ENCODE peak calls at places on chromosomes 1 and 21, in eight cellular contexts. Q is activated T-cell treated with anti-CD3 and anti-CD28 coated beads for 24 hours; F is heart left ventricle; R is stimulated activated CD4-positive, alpha-beta T cell treated with anti-CD3 and anti-CD28 coated beads, Interleukin-2, amount 100 ng/mL, for 48 hours; K is H7; A is stimulated activated CD8-positive, alpha-beta memory T cell treated with anti-CD3 and anti-CD28 coated beads, Interleukin-2, amount 100 ng/mL, for 1 hour; E is central memory CD4-positive, alpha-beta T cell; U is NCI-H2029. D is an unnamed sample.

GRCh38 chr1:234750922-234751595 is 141.1 kb upstream of the IRF2BP2 start:
- DNase-seq in R (no peak), K (no peak), E (no peak), U (peak; percentile 69), Q (no peak), F (no peak), A (no peak), D (no peak)

GRCh38 chr21:39373634-39374033 is 24.7 kb upstream of the HMGN1 start:
- DNase-seq in F (no peak), A (no peak), R (no peak), K (peak; percentile 65), U (no peak), Q (no peak), E (no peak), D (no peak)

GRCh38 chr1:225477296-225477911 is 49.6 kb upstream of the LBR start:
- DNase-seq in E (no peak), K (no peak), R (no peak), A (no peak), U (no peak), Q (no peak), F (no peak), D (no peak)

GRCh38 chr21:36647279-36648093 is 51.4 kb upstream of the SIM2 start:
- DNase-seq in Q (no peak), U (no peak), R (no peak), E (no peak), K (peak; percentile 62), F (no peak), A (no peak), D (no peak)

GRCh38 chr1:169584483-169585144 is 1.7 kb downstream of the F5 start:
- DNase-seq in F (no peak), Q (no peak), U (no peak), E (no peak), R (no peak), A (no peak), K (no peak), D (no peak)

GRCh38 chr1:202036595-202037387 is 26.4 kb downstream of the ELF3 start:
- DNase-seq in A (no peak), Q (no peak), K (peak; percentile 5), E (no peak), R (no peak), F (no peak), U (no peak), D (no peak)

GRCh38 chr1:11960710-11961109 is 19.5 kb upstream of the MFN2 start:
- DNase-seq in Q (no peak), R (no peak), A (no peak), U (no peak), K (no peak), F (no peak), E (no peak), D (no peak)

GRCh38 chr1:233972951-233973635 is 68.6 kb downstream of the SLC35F3 start:
- DNase-seq in R (no peak), E (no peak), K (peak; percentile 55), U (no peak), A (no peak), F (no peak), Q (no peak), D (no peak)

GRCh38 chr1:63794354-63794753 is 20.5 kb downstream of the ROR1 start:
- DNase-seq in Q (no peak), F (no peak), K (no peak), A (no peak), U (no peak), R (no peak), E (no peak), D (no peak)

GRCh38 chr1:39544327-39544726 is 32.3 kb downstream of the PABPC4 start:
- DNase-seq in Q (no peak), K (no peak), A (no peak), F (no peak), E (no peak), U (peak; percentile 100), R (no peak), D (no peak)

GRCh38 chr21:25691931-25692330 is 42.8 kb downstream of the ATP5PF start:
- DNase-seq in K (no peak), F (no peak), E (no peak), R (no peak), U (no peak), Q (no peak), A (no peak), D (no peak)

GRCh38 chr1:208888376-208888775 is 644.2 kb upstream of the PLXNA2 start:
- DNase-seq in U (no peak), E (no peak), Q (no peak), A (no peak), F (no peak), R (no peak), K (no peak), D (no peak)

GRCh38 chr21:44012474-44013379 is 618 bp downstream of the TRAPPC10 start:
- DNase-seq in Q (peak; percentile 75), A (peak; percentile 69), R (peak; percentile 81), F (peak; percentile 73), E (peak; percentile 69), U (peak; percentile 24), K (peak; percentile 98), D (peak; percentile 80)

GRCh38 chr1:1426496-1426960 is 5.5 kb upstream of the ANKRD65 start:
- DNase-seq in R (no peak), A (no peak), F (no peak), K (peak; percentile 69), U (no peak), Q (no peak), E (no peak), D (no peak)

GRCh38 chr21:16124397-16125130 is 394.8 kb downstream of the USP25 start:
- DNase-seq in F (no peak), U (no peak), E (no peak), A (no peak), R (no peak), K (no peak), Q (no peak), D (no peak)

GRCh38 chr21:37601915-37602314 is 235.3 kb downstream of the DYRK1A start:
- DNase-seq in R (no peak), U (no peak), K (no peak), Q (no peak), F (no peak), E (no peak), A (no peak), D (no peak)

GRCh38 chr1:244064621-244065020 is 13.5 kb downstream of the ZBTB18 start:
- DNase-seq in A (no peak), R (no peak), E (no peak), Q (no peak), K (no peak), U (no peak), F (no peak), D (no peak)

GRCh38 chr1:158112994-158113758 is 67.5 kb upstream of the CD1D start:
- DNase-seq in K (peak; percentile 92), U (no peak), R (peak; percentile 38), E (no peak), A (no peak), Q (peak; percentile 18), F (no peak), D (peak; percentile 14)

GRCh38 chr1:92623187-92623778 is 136.6 kb upstream of the GFI1 start:
- DNase-seq in K (no peak), U (peak; percentile 6), F (no peak), R (no peak), A (no peak), E (peak; percentile 23), Q (no peak), D (peak; percentile 39)

GRCh38 chr21:45097827-45098387 is 23.5 kb downstream of the ADARB1 start:
- DNase-seq in A (no peak), U (no peak), R (no peak), K (no peak), E (no peak), Q (no peak), F (no peak), D (no peak)

GRCh38 chr1:178501705-178502329 is 5.1 kb upstream of the CLEC20A start:
- DNase-seq in U (no peak), F (peak; percentile 72), A (peak; percentile 16), Q (peak; percentile 20), K (peak; percentile 91), E (no peak), R (peak; percentile 63), D (peak; percentile 49)

GRCh38 chr1:21579788-21580187 is 70.6 kb downstream of the ALPL start:
- DNase-seq in R (no peak), F (no peak), K (no peak), U (peak; percentile 65), Q (no peak), A (no peak), E (no peak), D (no peak)

GRCh38 chr1:218079379-218079778 is 205.7 kb upstream of the RRP15 start:
- DNase-seq in Q (no peak), F (no peak), K (no peak), U (no peak), A (no peak), R (no peak), E (no peak), D (no peak)

GRCh38 chr21:35024071-35024420 is 25.1 kb downstream of the RUNX1 start:
- DNase-seq in R (no peak), F (no peak), E (no peak), K (no peak), A (no peak), U (no peak), Q (no peak), D (no peak)

GRCh38 chr1:219927956-219928790 is at the start of gene SLC30A10:
- DNase-seq in F (no peak), K (peak; percentile 81), E (no peak), Q (no peak), A (no peak), R (peak; percentile 2), U (no peak), D (no peak)

GRCh38 chr1:66533804-66534745 is at the start of gene SGIP1:
- DNase-seq in U (no peak), F (peak; percentile 77), R (no peak), E (no peak), K (peak; percentile 72), Q (no peak), A (no peak), D (no peak)

GRCh38 chr1:174769961-174770549 is 229.7 kb upstream of the CACYBP start:
- DNase-seq in Q (no peak), U (no peak), E (peak; percentile 42), R (peak; percentile 1), K (peak; percentile 39), F (no peak), A (no peak), D (peak; percentile 60)

GRCh38 chr1:15678578-15678977 is 5.5 kb upstream of the PLEKHM2 start:
- DNase-seq in A (no peak), F (no peak), Q (no peak), R (no peak), K (no peak), E (no peak), U (no peak), D (no peak)

GRCh38 chr1:68503085-68503484 is 6.2 kb upstream of the DEPDC1 start:
- DNase-seq in K (no peak), R (no peak), E (no peak), Q (no peak), U (no peak), F (no peak), A (no peak), D (no peak)

GRCh38 chr1:207848234-207848633 is 62.7 kb downstream of the CD34 start:
- DNase-seq in Q (no peak), E (no peak), F (peak; percentile 66), K (no peak), A (no peak), R (no peak), U (peak; percentile 64), D (peak; percentile 44)

GRCh38 chr21:14942801-14943490 is 121.9 kb downstream of the NRIP1 start:
- DNase-seq in F (no peak), R (no peak), K (no peak), A (no peak), U (no peak), E (no peak), Q (no peak), D (no peak)

GRCh38 chr1:182990413-182991144 is 32.6 kb upstream of the LAMC1 start:
- DNase-seq in Q (no peak), R (no peak), U (no peak), F (no peak), K (no peak), E (no peak), A (no peak), D (no peak)

GRCh38 chr1:47777322-47777721 is 219.9 kb downstream of the TRABD2B start:
- DNase-seq in E (no peak), R (no peak), K (no peak), U (no peak), Q (no peak), F (no peak), A (no peak), D (no peak)

GRCh38 chr1:238811211-238811610 is 575.2 kb upstream of the CHRM3 start:
- DNase-seq in E (no peak), R (no peak), Q (no peak), K (no peak), F (no peak), A (no peak), U (no peak), D (no peak)